ENCODE peak calls at places on chromosomes 7 and 10, in seven cellular contexts. A, G, L, K, D, F and U are unnamed samples.

GRCh38 chr10:126422561-126422960 is 34.3 kb upstream of the ADAM12 start:
- DNase-seq in A (no peak), K (no peak), F (no peak), G (no peak), D (no peak), L (no peak), U (no peak)

GRCh38 chr7:22666732-22667131 is 60.3 kb upstream of the IL6 start:
- DNase-seq in A (no peak), G (no peak), D (no peak), L (no peak), F (no peak), K (no peak), U (no peak)

GRCh38 chr7:38671901-38672559 is 40.9 kb upstream of the AMPH start:
- DNase-seq in K (no peak), F (no peak), L (no peak), G (no peak), A (peak; percentile 11), D (no peak), U (no peak)

GRCh38 chr10:49634053-49634660 is 20.3 kb downstream of the CHAT start:
- DNase-seq in K (no peak), F (no peak), D (no peak), L (no peak), A (no peak), G (no peak), U (no peak)

GRCh38 chr10:63707254-63707910 is 186.2 kb downstream of the REEP3 start:
- DNase-seq in G (no peak), L (no peak), A (no peak), F (peak; percentile 94), K (peak; percentile 54), D (no peak), U (peak; percentile 98)

GRCh38 chr10:4073912-4074311 is 288.9 kb upstream of the KLF6 start:
- DNase-seq in G (no peak), L (peak; percentile 76), A (no peak), D (no peak), K (peak; percentile 13), F (no peak), U (peak; percentile 75)

GRCh38 chr10:114453576-114453975 is 49.3 kb upstream of the AFAP1L2 start:
- DNase-seq in D (no peak), K (no peak), G (no peak), F (no peak), L (no peak), A (no peak), U (no peak)

GRCh38 chr7:376306-376969 is 86.5 kb downstream of the FOXL3 start:
- DNase-seq in D (no peak), A (no peak), K (no peak), G (no peak), L (peak; percentile 68), F (no peak), U (no peak)

GRCh38 chr10:114682532-114682931 is 24.5 kb upstream of the ABLIM1 start:
- DNase-seq in A (no peak), K (no peak), F (no peak), L (no peak), G (no peak), D (no peak), U (no peak)

GRCh38 chr10:114043532-114044250 is at the start of gene ADRB1:
- DNase-seq in A (peak; percentile 78), G (peak; percentile 62), K (peak; percentile 94), D (peak; percentile 81), F (no peak), L (peak; percentile 82), U (no peak)

GRCh38 chr10:35640474-35640873 is 1.6 kb downstream of the FZD8 start:
- DNase-seq in D (peak; percentile 76), F (peak; percentile 20), L (peak; percentile 89), A (peak; percentile 65), G (no peak), K (peak; percentile 50), U (no peak)

GRCh38 chr10:52499281-52499680 is 185.2 kb downstream of the DKK1 start:
- DNase-seq in F (no peak), K (no peak), A (no peak), G (no peak), L (no peak), D (peak; percentile 6), U (no peak)

DNA sequence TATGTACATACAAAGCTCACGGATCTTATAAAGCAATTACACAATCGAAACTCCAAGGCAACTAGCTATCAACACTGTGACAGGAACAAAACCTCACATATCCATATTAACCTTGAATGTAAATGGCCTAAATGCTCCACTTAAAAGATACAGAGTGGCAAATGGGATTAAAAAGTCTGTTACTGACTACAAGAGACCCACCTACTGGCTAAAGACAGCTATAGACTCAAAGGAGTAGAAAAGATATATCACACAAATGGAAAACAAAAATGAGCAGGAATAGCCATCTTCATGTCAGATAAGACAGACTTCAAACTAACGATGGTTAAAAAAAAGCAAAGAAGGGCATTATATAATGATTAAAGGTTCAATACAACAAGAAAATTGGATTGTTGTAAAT is 246.7 kb downstream of the ADRA2A start:
- DNase-seq in L (no peak), G (no peak), F (no peak), K (no peak), A (peak; percentile 23), D (no peak), U (peak; percentile 5)
- TF ChIP-seq CTCF in L (peak; percentile 8), G (no peak), F (no peak), K (no peak), A (peak; percentile 47), D (no peak), U (no peak)

GRCh38 chr10:11869211-11869610 is 46.1 kb downstream of the PROSER2 start:
- DNase-seq in G (no peak), F (no peak), A (no peak), D (no peak), K (no peak), L (no peak), U (no peak)
- H3K4me3 ChIP-seq in G (no peak overlapping the region), F (no peak overlapping the region), A (no peak overlapping the region), D (no peak overlapping the region), K (no peak overlapping the region), L (no peak overlapping the region), U (no peak overlapping the region)

DNA sequence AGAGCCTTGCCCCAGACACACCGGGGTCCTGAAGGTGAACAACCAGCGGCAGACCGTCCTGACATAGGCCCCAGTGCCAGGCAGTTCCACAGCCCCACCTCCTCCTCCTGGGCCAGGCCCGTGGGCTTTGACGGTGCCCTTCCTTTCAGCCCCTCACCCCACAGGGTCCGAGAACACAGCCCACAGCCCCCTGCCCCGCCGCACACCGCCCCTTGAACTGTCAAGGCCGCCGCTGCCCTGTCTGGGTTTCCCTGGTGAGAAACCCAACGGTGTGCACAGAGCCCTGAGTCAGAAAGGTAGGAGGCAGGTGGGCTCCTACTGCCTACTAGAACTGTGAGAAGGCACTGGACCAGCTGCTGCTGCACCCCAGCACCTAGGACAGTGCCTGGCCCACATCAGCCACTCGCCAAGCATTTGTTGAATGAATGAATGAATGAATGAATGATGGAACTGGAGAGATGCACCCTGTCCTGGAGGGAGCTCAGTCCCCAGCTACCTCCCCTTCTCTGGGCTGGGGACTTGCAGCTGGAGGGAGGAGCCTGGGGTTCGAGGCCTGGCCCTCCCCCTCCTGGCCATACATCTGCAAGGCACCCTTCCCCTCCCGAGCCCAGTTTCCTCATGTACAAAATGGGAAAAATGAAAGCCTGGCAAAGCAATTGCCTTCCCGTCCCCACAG is 117.9 kb downstream of the SLIT1 start:
- DNase-seq in A (no peak), G (no peak), L (peak; percentile 11), F (no peak), K (no peak), D (no peak), U (no peak)
- TF ChIP-seq CTCF in A (no peak), G (no peak), L (no peak), F (no peak), K (no peak), D (no peak), U (no peak)

GRCh38 chr10:31147220-31147608 is 115.5 kb upstream of the ZNF438 start:
- DNase-seq in L (no peak), G (no peak), A (no peak), F (peak; percentile 42), K (no peak), D (no peak), U (no peak)

GRCh38 chr10:31145986-31146385 is 114.3 kb upstream of the ZNF438 start:
- DNase-seq in G (no peak), A (no peak), L (no peak), D (no peak), K (no peak), F (no peak), U (no peak)

GRCh38 chr10:31143331-31143935 is 111.8 kb upstream of the ZNF438 start:
- DNase-seq in D (no peak), K (no peak), L (no peak), F (no peak), A (no peak), G (no peak), U (no peak)

GRCh38 chr10:31148955-31149354 is 117.3 kb upstream of the ZNF438 start:
- DNase-seq in A (no peak), G (no peak), K (no peak), D (no peak), F (no peak), L (no peak), U (no peak)

DNA sequence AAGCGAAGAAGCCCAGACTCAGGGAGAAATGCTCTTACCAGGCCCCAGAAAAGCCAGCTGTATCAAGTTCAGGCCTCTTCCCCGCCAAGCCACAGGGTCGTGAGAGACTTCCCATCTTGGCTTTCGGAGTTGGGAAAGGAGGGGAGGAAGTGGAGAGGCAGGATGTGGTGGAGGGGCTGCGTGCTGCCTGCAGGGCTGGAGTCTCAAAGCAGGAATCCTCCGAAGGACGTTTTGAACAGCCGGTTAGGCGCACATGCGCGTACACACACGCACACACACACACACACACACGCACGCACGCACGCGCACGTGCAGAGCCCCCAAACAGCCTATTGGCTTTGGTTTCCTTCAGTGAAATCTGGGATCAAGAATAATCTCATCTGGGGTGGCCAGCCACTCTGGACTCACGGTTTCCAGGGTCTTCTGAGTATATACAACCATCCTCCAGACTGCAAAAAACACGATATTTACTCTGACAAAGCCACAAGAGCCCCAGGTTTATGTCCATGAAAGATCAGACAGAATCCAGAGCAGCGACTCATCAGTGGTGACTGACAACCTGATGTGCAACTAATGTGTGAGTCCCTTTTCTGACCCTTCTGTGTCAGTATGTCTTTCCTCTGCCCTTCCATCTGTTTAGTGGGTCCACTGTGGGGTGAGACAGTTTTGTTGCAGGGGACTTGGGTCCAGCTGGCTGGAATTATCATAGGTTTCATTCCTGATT is 115.0 kb upstream of the ZNF438 start:
- DNase-seq in L (peak; percentile 71), A (no peak), K (peak; percentile 84), D (peak; percentile 18), G (no peak), F (peak; percentile 45), U (peak; percentile 46)
- H3K4me3 ChIP-seq in L (no peak overlapping the region), A (no peak overlapping the region), K (no peak overlapping the region), D (no peak overlapping the region), G (no peak overlapping the region), F (no peak overlapping the region), U (no peak overlapping the region)

GRCh38 chr7:41241641-41242040 is 461.2 kb downstream of the INHBA start:
- DNase-seq in A (no peak), D (no peak), L (no peak), K (no peak), G (no peak), F (no peak), U (no peak)
- TF ChIP-seq CTCF in A (no peak), D (no peak), L (no peak), K (no peak), G (no peak), F (no peak), U (no peak)